ENCODE peak calls at places on chromosome 19, in seven cellular contexts. One of them, this sample, is unnamed.
A peak's percentile ranks its signal among the peaks of the same experiment; 100 is the strongest.

GRCh38 chr19:49950590-49950948 is 10.4 kb downstream of the SIGLEC11 start:
- DNase-seq in ovary: peak; percentile 17
- DNase-seq in neuronal stem cell: no peak
- DNase-seq in astrocyte of the cerebellum: no peak
- DNase-seq in heart right ventricle: no peak
- DNase-seq in WERI-Rb-1: no peak
- DNase-seq in uterus: no peak
- DNase-seq in this sample: no peak

GRCh38 chr19:13024958-13025653 is 29.8 kb downstream of the NFIX start:
- DNase-seq in uterus: no peak
- DNase-seq in neuronal stem cell: no peak
- DNase-seq in WERI-Rb-1: no peak
- DNase-seq in heart right ventricle: no peak
- DNase-seq in ovary: no peak
- DNase-seq in astrocyte of the cerebellum: no peak
- DNase-seq in this sample: no peak

GRCh38 chr19:6164906-6165531 is 29.6 kb downstream of the ACSBG2 start:
- DNase-seq in WERI-Rb-1: no peak
- DNase-seq in astrocyte of the cerebellum: no peak
- DNase-seq in uterus: no peak
- DNase-seq in neuronal stem cell: no peak
- DNase-seq in heart right ventricle: no peak
- DNase-seq in ovary: no peak
- DNase-seq in this sample: no peak

GRCh38 chr19:17488593-17489391 is 18.5 kb downstream of the SLC27A1 start:
- DNase-seq in uterus: peak; percentile 52
- DNase-seq in astrocyte of the cerebellum: no peak
- DNase-seq in ovary: peak; percentile 59
- DNase-seq in heart right ventricle: peak; percentile 51
- DNase-seq in WERI-Rb-1: peak; percentile 82
- DNase-seq in neuronal stem cell: peak; percentile 77
- DNase-seq in this sample: no peak

GRCh38 chr19:5954293-5954692 is 23.6 kb downstream of the RANBP3 start:
- DNase-seq in WERI-Rb-1: no peak
- DNase-seq in uterus: no peak
- DNase-seq in astrocyte of the cerebellum: no peak
- DNase-seq in ovary: no peak
- DNase-seq in neuronal stem cell: no peak
- DNase-seq in heart right ventricle: no peak
- DNase-seq in this sample: no peak

GRCh38 chr19:6018786-6019185 is 40.8 kb upstream of the RANBP3 start:
- DNase-seq in WERI-Rb-1: peak; percentile 35
- DNase-seq in uterus: no peak
- DNase-seq in heart right ventricle: no peak
- DNase-seq in astrocyte of the cerebellum: no peak
- DNase-seq in neuronal stem cell: no peak
- DNase-seq in ovary: no peak
- DNase-seq in this sample: no peak

GRCh38 chr19:31312004-31312403 is 37.2 kb downstream of the TSHZ3 start:
- DNase-seq in uterus: peak; percentile 70
- DNase-seq in heart right ventricle: no peak
- DNase-seq in neuronal stem cell: no peak
- DNase-seq in WERI-Rb-1: no peak
- DNase-seq in ovary: no peak
- DNase-seq in astrocyte of the cerebellum: peak; percentile 55
- DNase-seq in this sample: no peak

GRCh38 chr19:49357186-49357585 is 5.0 kb downstream of the TEAD2 start:
- DNase-seq in WERI-Rb-1: no peak
- DNase-seq in neuronal stem cell: no peak
- DNase-seq in uterus: no peak
- DNase-seq in ovary: no peak
- DNase-seq in astrocyte of the cerebellum: no peak
- DNase-seq in heart right ventricle: no peak
- DNase-seq in this sample: no peak

GRCh38 chr19:43769256-43769655 is 11.5 kb downstream of the KCNN4 start:
- DNase-seq in ovary: no peak
- DNase-seq in astrocyte of the cerebellum: no peak
- DNase-seq in neuronal stem cell: no peak
- DNase-seq in heart right ventricle: no peak
- DNase-seq in WERI-Rb-1: no peak
- DNase-seq in uterus: no peak
- DNase-seq in this sample: no peak

GRCh38 chr19:17855333-17856152 is 4.2 kb upstream of the RPL18A start:
- DNase-seq in astrocyte of the cerebellum: no peak
- DNase-seq in heart right ventricle: peak; percentile 90
- DNase-seq in WERI-Rb-1: peak; percentile 85
- DNase-seq in neuronal stem cell: peak; percentile 78
- DNase-seq in uterus: peak; percentile 79
- DNase-seq in ovary: peak; percentile 94
- DNase-seq in this sample: no peak

GRCh38 chr19:11540642-11541041 is 2.0 kb downstream of the CNN1 start:
- DNase-seq in astrocyte of the cerebellum: no peak
- DNase-seq in heart right ventricle: no peak
- DNase-seq in neuronal stem cell: no peak
- DNase-seq in uterus: no peak
- DNase-seq in ovary: peak; percentile 48
- DNase-seq in WERI-Rb-1: no peak
- DNase-seq in this sample: no peak

GRCh38 chr19:58361900-58362271 is 665 bp downstream of the ZNF497 start:
- DNase-seq in neuronal stem cell: peak; percentile 61
- DNase-seq in uterus: no peak
- DNase-seq in astrocyte of the cerebellum: peak; percentile 11
- DNase-seq in ovary: no peak
- DNase-seq in WERI-Rb-1: peak; percentile 79
- DNase-seq in heart right ventricle: peak; percentile 53
- DNase-seq in this sample: no peak

GRCh38 chr19:11496391-11497163 is 9.1 kb downstream of the ZNF653 start:
- DNase-seq in WERI-Rb-1: peak; percentile 83
- DNase-seq in ovary: peak; percentile 79
- DNase-seq in astrocyte of the cerebellum: peak; percentile 52
- DNase-seq in uterus: peak; percentile 70
- DNase-seq in neuronal stem cell: peak; percentile 56
- DNase-seq in heart right ventricle: peak; percentile 61
- DNase-seq in this sample: no peak

GRCh38 chr19:6811906-6812305 is 39.4 kb downstream of the VAV1 start:
- DNase-seq in neuronal stem cell: no peak
- DNase-seq in heart right ventricle: no peak
- DNase-seq in ovary: no peak
- DNase-seq in uterus: no peak
- DNase-seq in astrocyte of the cerebellum: no peak
- DNase-seq in WERI-Rb-1: peak; percentile 19
- DNase-seq in this sample: peak; percentile 5

DNA sequence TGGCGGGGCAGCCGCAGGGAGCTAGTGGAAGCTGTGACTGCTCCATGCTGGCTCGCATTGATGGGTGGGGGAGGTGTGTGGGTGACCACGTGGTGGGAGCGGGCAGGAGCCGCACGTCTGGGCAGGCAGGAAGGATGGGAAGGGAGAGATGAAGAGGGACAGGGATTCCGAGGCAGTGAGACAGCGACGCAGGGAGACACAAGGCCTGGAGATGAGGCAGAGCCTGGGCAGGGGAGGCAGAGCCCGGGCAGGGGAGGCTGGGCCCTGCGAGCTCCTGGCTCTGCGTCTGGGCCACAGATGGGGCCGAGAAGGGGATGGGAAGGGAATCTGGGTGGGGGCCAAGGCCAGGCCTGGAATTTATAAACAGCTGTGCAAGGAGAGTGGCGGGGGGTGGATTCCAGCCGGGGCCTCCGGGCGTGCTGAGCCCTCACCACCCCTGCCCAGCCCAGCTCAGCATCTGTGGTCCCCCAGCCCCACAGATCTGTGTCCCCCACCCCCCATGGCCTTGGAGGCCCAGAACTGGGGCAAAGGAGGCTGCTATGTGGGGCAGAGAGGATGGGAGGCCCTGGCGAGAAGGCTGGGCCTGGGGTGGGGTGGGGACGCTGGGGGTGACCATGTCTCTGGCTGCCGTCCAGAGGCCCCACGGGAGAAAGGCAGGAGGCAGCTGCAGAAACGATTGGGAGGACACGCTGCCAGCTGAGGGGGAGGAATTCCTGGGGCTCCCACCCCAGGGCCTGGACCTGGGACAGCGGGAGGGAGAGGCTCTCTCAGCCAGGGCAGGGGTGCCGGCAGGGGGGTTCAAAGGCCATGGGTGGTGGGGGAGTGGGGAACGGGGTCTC is 6.0 kb downstream of the EHD2 start:
- DNase-seq in astrocyte of the cerebellum: peak; percentile 84
- DNase-seq in neuronal stem cell: no peak
- DNase-seq in heart right ventricle: peak; percentile 91
- DNase-seq in ovary: peak; percentile 97
- DNase-seq in WERI-Rb-1: peak; percentile 81
- DNase-seq in uterus: peak; percentile 95
- DNase-seq in this sample: peak; percentile 70
- H3K4me3 ChIP-seq in astrocyte of the cerebellum: peak overlapping the region; percentile 15
- H3K4me3 ChIP-seq in neuronal stem cell: peak overlapping the region; percentile 24
- H3K4me3 ChIP-seq in heart right ventricle: peak overlapping the region; percentile 31
- H3K4me3 ChIP-seq in ovary: peak overlapping the region; percentile 26
- H3K4me3 ChIP-seq in WERI-Rb-1: peak overlapping the region; percentile 10
- H3K4me3 ChIP-seq in uterus: peak overlapping the region; percentile 13
- H3K4me3 ChIP-seq in this sample: no peak overlapping the region

GRCh38 chr19:897442-898039 is 4.3 kb downstream of the RNU6-9 start:
- DNase-seq in neuronal stem cell: no peak
- DNase-seq in heart right ventricle: no peak
- DNase-seq in astrocyte of the cerebellum: no peak
- DNase-seq in ovary: no peak
- DNase-seq in uterus: no peak
- DNase-seq in WERI-Rb-1: no peak
- DNase-seq in this sample: no peak
- H3K4me3 ChIP-seq in neuronal stem cell: no peak overlapping the region
- H3K4me3 ChIP-seq in heart right ventricle: no peak overlapping the region
- H3K4me3 ChIP-seq in astrocyte of the cerebellum: no peak overlapping the region
- H3K4me3 ChIP-seq in ovary: no peak overlapping the region
- H3K4me3 ChIP-seq in uterus: no peak overlapping the region
- H3K4me3 ChIP-seq in WERI-Rb-1: no peak overlapping the region
- H3K4me3 ChIP-seq in this sample: no peak overlapping the region

GRCh38 chr19:33193864-33194362 is at the start of gene LRP3:
- DNase-seq in uterus: no peak
- DNase-seq in WERI-Rb-1: peak; percentile 69
- DNase-seq in heart right ventricle: peak; percentile 59
- DNase-seq in neuronal stem cell: no peak
- DNase-seq in astrocyte of the cerebellum: no peak
- DNase-seq in ovary: peak; percentile 82
- DNase-seq in this sample: no peak

GRCh38 chr19:33195711-33196347 is 1.7 kb downstream of the LRP3 start:
- DNase-seq in astrocyte of the cerebellum: no peak
- DNase-seq in WERI-Rb-1: no peak
- DNase-seq in neuronal stem cell: no peak
- DNase-seq in ovary: no peak
- DNase-seq in uterus: no peak
- DNase-seq in heart right ventricle: no peak
- DNase-seq in this sample: no peak

GRCh38 chr19:33196446-33197193 is 2.5 kb downstream of the LRP3 start:
- DNase-seq in WERI-Rb-1: no peak
- DNase-seq in ovary: no peak
- DNase-seq in uterus: no peak
- DNase-seq in astrocyte of the cerebellum: no peak
- DNase-seq in neuronal stem cell: no peak
- DNase-seq in heart right ventricle: no peak
- DNase-seq in this sample: no peak

GRCh38 chr19:33194527-33194883 is 375 bp downstream of the LRP3 start:
- DNase-seq in WERI-Rb-1: no peak
- DNase-seq in astrocyte of the cerebellum: no peak
- DNase-seq in uterus: no peak
- DNase-seq in ovary: no peak
- DNase-seq in heart right ventricle: no peak
- DNase-seq in neuronal stem cell: no peak
- DNase-seq in this sample: no peak

DNA sequence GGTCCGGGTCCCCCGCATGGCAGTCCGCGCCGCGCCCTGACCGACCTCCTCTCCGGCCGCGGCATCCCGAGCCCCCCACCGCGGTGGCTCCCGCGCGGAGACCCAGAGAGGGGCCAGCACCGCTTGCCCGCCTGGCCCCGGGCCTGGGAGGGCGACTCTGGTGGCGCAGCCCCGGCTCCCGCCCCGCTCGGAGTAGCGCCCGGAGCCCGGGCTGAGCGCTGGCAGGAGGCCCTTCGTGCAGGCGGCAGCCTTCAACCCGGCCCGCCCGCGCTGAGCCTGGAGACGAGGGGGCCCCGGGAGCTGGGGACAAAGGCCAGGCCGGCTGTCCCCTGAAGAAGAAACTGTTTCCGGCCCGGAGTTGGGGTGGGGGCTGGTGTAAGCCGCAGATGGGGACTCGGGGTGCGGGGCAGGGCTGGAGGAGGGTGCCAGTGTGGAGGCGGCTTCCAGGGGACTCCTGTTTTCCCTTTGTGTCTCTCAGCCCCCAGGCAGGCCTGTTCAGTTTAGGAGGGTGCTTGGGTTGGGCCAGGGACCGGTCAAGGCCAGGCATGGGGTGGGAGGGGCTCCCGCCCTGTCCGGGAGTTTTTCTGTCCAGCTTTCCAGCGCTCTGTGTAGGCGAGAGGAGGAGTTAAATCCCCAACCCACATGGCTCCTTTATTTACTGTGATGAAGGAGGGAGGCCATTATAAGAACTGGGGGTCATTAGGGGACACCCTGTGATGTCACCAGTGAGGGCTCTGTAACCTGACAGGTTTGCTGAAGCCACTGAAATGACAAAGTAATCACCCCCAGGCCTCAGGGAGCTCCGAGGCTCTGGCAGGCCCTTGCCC is 967 bp downstream of the LRP3 start:
- DNase-seq in WERI-Rb-1: peak; percentile 33
- DNase-seq in astrocyte of the cerebellum: no peak
- DNase-seq in heart right ventricle: no peak
- DNase-seq in uterus: no peak
- DNase-seq in ovary: peak; percentile 85
- DNase-seq in neuronal stem cell: no peak
- DNase-seq in this sample: no peak
- H3K4me3 ChIP-seq in WERI-Rb-1: peak overlapping the region; percentile 62
- H3K4me3 ChIP-seq in astrocyte of the cerebellum: peak overlapping the region; percentile 57
- H3K4me3 ChIP-seq in heart right ventricle: peak overlapping the region; percentile 67
- H3K4me3 ChIP-seq in uterus: peak overlapping the region; percentile 56
- H3K4me3 ChIP-seq in ovary: peak overlapping the region; percentile 75
- H3K4me3 ChIP-seq in neuronal stem cell: peak overlapping the region; percentile 72
- H3K4me3 ChIP-seq in this sample: peak overlapping the region; percentile 33

DNA sequence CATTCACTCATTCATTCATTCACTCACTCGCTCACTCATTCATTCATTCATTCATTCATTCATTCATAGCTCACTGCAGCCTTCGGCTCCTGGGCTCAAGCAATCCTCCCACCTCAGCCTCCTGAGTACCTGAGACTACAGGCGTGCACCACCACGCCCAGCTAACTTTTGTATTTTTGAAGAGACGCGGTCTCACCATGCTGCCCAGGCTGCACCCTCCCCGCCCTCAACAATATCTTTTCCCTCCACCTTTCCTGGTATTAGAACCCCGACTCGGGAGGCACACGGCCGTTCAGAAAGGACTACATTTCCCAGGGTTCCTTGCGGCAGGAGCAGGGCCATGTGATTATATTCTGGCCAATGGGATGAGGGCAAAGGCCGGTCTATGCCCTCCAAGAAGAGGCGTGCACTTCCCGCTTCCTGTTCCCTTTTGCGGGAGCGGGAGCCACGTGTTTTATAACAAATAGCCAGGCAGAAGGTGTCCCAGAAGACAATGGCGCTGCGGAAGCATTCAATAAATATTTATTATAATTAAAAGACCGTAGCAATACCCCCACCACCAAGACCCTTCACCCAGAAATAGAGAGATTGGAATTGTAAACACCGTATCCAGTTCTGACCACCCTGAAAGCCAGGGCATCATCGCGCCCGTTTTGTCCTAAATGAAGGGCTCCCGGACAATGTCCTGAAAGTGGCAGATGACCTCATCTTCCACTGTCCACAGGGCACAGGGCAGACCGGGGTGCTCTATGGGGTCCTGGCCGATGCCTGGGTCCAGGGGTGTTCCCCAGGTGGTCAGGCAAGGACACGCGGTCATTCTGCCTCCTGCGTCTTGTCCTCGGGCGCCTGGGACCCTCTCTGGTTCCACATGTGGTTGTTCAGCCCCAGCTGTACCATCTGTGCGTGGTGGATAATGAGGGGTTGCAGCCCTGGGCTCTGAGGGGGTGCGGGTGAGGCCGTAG is 15.8 kb downstream of the TICAM1 start:
- DNase-seq in astrocyte of the cerebellum: peak; percentile 82
- DNase-seq in ovary: peak; percentile 87
- DNase-seq in neuronal stem cell: peak; percentile 82
- DNase-seq in uterus: peak; percentile 90
- DNase-seq in WERI-Rb-1: peak; percentile 91
- DNase-seq in heart right ventricle: peak; percentile 78
- DNase-seq in this sample: peak; percentile 65
- H3K4me3 ChIP-seq in astrocyte of the cerebellum: no peak overlapping the region
- H3K4me3 ChIP-seq in ovary: no peak overlapping the region
- H3K4me3 ChIP-seq in neuronal stem cell: no peak overlapping the region
- H3K4me3 ChIP-seq in uterus: no peak overlapping the region
- H3K4me3 ChIP-seq in WERI-Rb-1: no peak overlapping the region
- H3K4me3 ChIP-seq in heart right ventricle: peak overlapping the region; percentile 42
- H3K4me3 ChIP-seq in this sample: no peak overlapping the region